ENCODE peak calls at places on chromosome 4, in six cellular contexts. Q, T, I, R, E and P are unnamed samples.

GRCh38 chr4:83282049-83282535 is 2.5 kb downstream of the COQ2 start:
- DNase-seq in T (peak; percentile 91), E (peak; percentile 52), R (peak; percentile 71), Q (peak; percentile 61), I (peak; percentile 62), P (peak; percentile 14)

GRCh38 chr4:1695913-1696312 is 11.8 kb upstream of the FAM53A start:
- DNase-seq in E (no peak), I (no peak), Q (no peak), R (no peak), T (no peak), P (no peak)

GRCh38 chr4:83149885-83150562 is 35.5 kb upstream of the PLAC8 start:
- DNase-seq in I (no peak), Q (no peak), T (no peak), E (no peak), R (no peak), P (no peak)

GRCh38 chr4:56859841-56860240 is 38.3 kb upstream of the SPINK2 start:
- DNase-seq in I (no peak), T (no peak), Q (no peak), E (no peak), R (no peak), P (no peak)

GRCh38 chr4:1543561-1543960 is 137.3 kb upstream of the NKX1-1 start:
- DNase-seq in I (no peak), T (no peak), E (no peak), Q (no peak), R (no peak), P (no peak)

GRCh38 chr4:112284662-112285411 is 867 bp downstream of the TIFA start:
- DNase-seq in Q (no peak), I (peak; percentile 24), E (no peak), T (peak; percentile 49), R (peak; percentile 46), P (no peak)

GRCh38 chr4:127997534-127998388 is 32.6 kb downstream of the ABHD18 start:
- DNase-seq in R (peak; percentile 46), T (peak; percentile 76), I (peak; percentile 63), Q (peak; percentile 35), E (no peak), P (no peak)

GRCh38 chr4:158169931-158170690 is 2.7 kb downstream of the GASK1B start:
- DNase-seq in I (peak; percentile 21), Q (no peak), E (no peak), R (peak; percentile 40), T (no peak), P (no peak)

GRCh38 chr4:184380707-184381106 is 93.6 kb downstream of the IRF2 start:
- DNase-seq in I (no peak), R (no peak), E (no peak), Q (no peak), T (no peak), P (no peak)

GRCh38 chr4:19675172-19675811 is 576.4 kb upstream of the SLIT2 start:
- DNase-seq in Q (no peak), R (no peak), E (no peak), T (no peak), I (peak; percentile 49), P (no peak)

GRCh38 chr4:162498168-162498567 is 334.4 kb upstream of the FSTL5 start:
- DNase-seq in T (no peak), Q (no peak), R (peak; percentile 2), I (no peak), E (no peak), P (no peak)

GRCh38 chr4:33696586-33696985 is 2547.7 kb downstream of the ARAP2 start:
- DNase-seq in R (peak; percentile 13), T (no peak), I (no peak), E (no peak), Q (peak; percentile 1), P (no peak)

GRCh38 chr4:104501290-104501689 is 6.6 kb upstream of the CXXC4 start:
- DNase-seq in Q (peak; percentile 20), R (peak; percentile 70), E (no peak), T (peak; percentile 13), I (no peak), P (no peak)
- H3K4ac ChIP-seq in Q (no peak overlapping the region), R (no peak overlapping the region), E (no peak overlapping the region), T (no peak overlapping the region), I (no peak overlapping the region), P (no peak overlapping the region)

GRCh38 chr4:146975535-146975934 is 29.9 kb upstream of the TTC29 start:
- DNase-seq in E (no peak), R (peak; percentile 4), T (peak; percentile 47), Q (no peak), I (no peak), P (no peak)

GRCh38 chr4:146976145-146976544 is 30.5 kb upstream of the TTC29 start:
- DNase-seq in E (no peak), R (no peak), Q (no peak), T (no peak), I (no peak), P (no peak)

GRCh38 chr4:146969126-146969525 is 23.5 kb upstream of the TTC29 start:
- DNase-seq in Q (no peak), I (no peak), R (no peak), E (no peak), T (no peak), P (no peak)

DNA sequence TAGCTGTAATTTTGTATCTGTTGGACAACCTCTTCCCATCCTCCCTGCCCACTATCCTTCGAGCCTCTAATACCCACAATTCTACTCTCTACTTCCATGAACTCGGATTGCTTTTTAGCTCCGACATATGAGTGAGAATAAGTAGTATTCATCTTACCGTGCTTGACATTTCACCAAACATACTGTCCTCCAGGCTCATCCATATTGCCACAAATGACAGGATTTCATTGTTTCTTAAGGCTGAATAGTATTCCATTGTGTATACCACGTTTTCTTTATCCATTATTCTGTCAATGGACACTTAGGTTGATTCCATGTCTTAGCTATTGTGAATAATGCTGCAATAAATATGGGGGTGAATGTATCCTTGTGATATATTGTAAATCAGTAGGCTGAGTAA is 26.4 kb upstream of the TTC29 start:
- DNase-seq in T (no peak), I (no peak), E (no peak), Q (no peak), R (no peak), P (no peak)
- H3K4me3 ChIP-seq in T (no peak overlapping the region), I (no peak overlapping the region), E (no peak overlapping the region), Q (no peak overlapping the region), R (no peak overlapping the region), P (no peak overlapping the region)

DNA sequence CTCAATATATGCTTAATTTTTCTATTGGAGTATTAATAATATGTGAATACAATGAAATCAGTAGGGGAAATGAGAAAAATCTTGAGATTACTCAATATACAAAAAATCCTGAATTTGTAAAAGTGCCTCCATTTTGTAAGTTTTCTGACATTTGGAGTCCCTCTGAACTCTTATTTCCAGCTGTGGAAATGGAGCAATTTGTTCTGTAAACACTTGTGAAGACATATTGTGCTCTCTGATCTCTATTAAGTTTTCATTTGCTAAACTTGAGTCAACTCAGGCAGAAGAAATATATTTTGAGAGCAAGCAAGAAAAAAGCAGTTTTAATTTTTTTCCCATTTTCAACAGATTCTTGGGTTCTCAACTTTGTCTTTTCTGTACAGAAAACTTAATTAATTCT is 51.4 kb upstream of the PCDH18 start:
- DNase-seq in I (no peak), E (no peak), T (no peak), R (no peak), Q (no peak), P (no peak)
- H3K4ac ChIP-seq in I (no peak overlapping the region), E (no peak overlapping the region), T (no peak overlapping the region), R (no peak overlapping the region), Q (no peak overlapping the region), P (no peak overlapping the region)

GRCh38 chr4:102578270-102578669 is 77.1 kb downstream of the NFKB1 start:
- DNase-seq in T (no peak), Q (no peak), I (no peak), E (no peak), R (no peak), P (no peak)
- H3K4me3 ChIP-seq in T (no peak overlapping the region), Q (no peak overlapping the region), I (no peak overlapping the region), E (no peak overlapping the region), R (no peak overlapping the region), P (no peak overlapping the region)

DNA sequence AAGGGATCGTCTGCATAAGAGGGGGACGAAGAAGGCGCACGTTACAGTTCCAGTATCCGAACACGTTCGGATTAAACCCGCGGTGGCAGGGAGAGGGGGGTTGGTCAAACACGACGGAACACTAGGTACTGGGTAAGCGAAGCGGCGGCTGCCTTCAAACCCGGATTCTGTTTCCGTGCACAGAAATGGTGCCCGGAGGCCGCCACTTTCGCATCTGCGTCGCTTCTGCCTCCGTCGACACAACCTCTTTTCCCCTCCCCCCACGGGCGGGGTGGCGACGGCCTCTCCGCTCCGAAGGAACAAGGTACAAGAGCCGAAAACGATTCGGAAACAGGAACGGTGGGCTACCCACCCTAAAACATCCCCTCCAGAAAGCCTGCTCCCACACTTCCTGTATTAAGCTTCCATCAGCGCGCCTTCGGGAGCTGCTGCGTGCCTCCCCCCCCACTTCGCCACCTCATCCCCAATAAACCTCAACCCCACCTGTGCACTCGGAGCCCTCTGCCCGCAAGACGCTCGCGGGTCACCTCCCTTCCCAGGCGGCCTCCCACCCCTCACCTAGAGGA is 667 bp downstream of the G3BP2 start:
- DNase-seq in R (peak; percentile 69), I (peak; percentile 41), E (peak; percentile 69), T (peak; percentile 78), Q (peak; percentile 78), P (peak; percentile 29)
- H3K4ac ChIP-seq in R (peak overlapping the region; percentile 91), I (peak overlapping the region; percentile 84), E (peak overlapping the region; percentile 55), T (peak overlapping the region; percentile 92), Q (peak overlapping the region; percentile 64), P (peak overlapping the region; percentile 60)

GRCh38 chr4:8892556-8893226 is 21.1 kb upstream of the HMX1 start:
- DNase-seq in T (no peak), E (peak; percentile 52), I (no peak), Q (no peak), R (no peak), P (no peak)
- H3K4me3 ChIP-seq in T (no peak overlapping the region), E (peak overlapping the region; percentile 29), I (no peak overlapping the region), Q (no peak overlapping the region), R (no peak overlapping the region), P (no peak overlapping the region)

DNA sequence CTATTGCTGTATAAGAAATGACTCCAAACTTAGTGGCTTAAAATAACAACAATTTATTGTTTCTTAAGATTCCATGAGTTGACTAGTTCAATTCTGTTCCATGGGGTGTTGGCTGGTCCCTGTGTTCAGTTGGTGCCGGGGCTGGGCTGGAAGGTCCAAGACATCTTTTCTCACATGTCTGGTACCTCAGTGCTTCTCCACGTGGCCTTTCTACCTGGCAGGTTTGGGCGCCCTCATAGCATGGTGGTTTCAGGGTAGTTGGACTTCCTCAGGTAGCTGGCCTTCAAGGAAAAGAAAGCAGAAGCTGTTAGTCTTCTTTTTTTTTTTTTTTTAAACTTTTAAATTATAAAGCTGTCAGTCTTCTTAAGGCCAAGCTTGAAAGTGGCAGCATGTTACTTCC is 104.6 kb upstream of the LIMCH1 start:
- DNase-seq in T (no peak), I (no peak), Q (no peak), R (no peak), E (no peak), P (no peak)
- H3K4ac ChIP-seq in T (peak overlapping the region; percentile 64), I (no peak overlapping the region), Q (peak overlapping the region; percentile 88), R (no peak overlapping the region), E (peak overlapping the region; percentile 96), P (no peak overlapping the region)

GRCh38 chr4:139734201-139734874 is 68.7 kb downstream of the MGST2 start:
- DNase-seq in T (peak; percentile 93), E (no peak), R (peak; percentile 94), Q (peak; percentile 33), I (peak; percentile 65), P (no peak)
- H3K4me3 ChIP-seq in T (peak overlapping the region; percentile 48), E (peak overlapping the region; percentile 64), R (peak overlapping the region; percentile 85), Q (no peak overlapping the region), I (peak overlapping the region; percentile 52), P (peak overlapping the region; percentile 33)